ENCODE peak calls at places on chromosomes 2 and 18, in ten cellular contexts. A is tibial nerve, Y is PC-9, C is heart right ventricle, I is aorta, Q is left ventricle myocardium inferior, R is kidney epithelial cell, L is H1, V is ascending aorta, J is GM23338. K is an unnamed sample. For H3K27me3, the result is how much of the 10 kb centered on the place peaks cover.

GRCh38 chr2:84882775-84883550 is 2.1 kb upstream of the TRABD2A start:
- DNase-seq in A (no peak), Y (no peak), C (no peak), I (no peak), Q (no peak), R (no peak), L (no peak), V (no peak), J (no peak), K (no peak)

GRCh38 chr2:12177995-12178760 is 431.7 kb downstream of the LPIN1 start:
- DNase-seq in A (no peak), Y (no peak), C (no peak), I (no peak), Q (no peak), R (no peak), L (no peak), V (no peak), J (no peak), K (no peak)

GRCh38 chr2:127437781-127438726 is 19.8 kb downstream of the PROC start:
- DNase-seq in A (no peak), Y (no peak), C (no peak), I (no peak), Q (no peak), R (no peak), L (peak), V (no peak), J (peak), K (no peak)

GRCh38 chr18:76437011-76437410 is 58.0 kb downstream of the ZNF516 start:
- DNase-seq in A (no peak), Y (no peak), C (peak), I (no peak), Q (peak), R (no peak), L (no peak), V (no peak), J (peak), K (no peak)

GRCh38 chr2:196957881-196958525 is 31.5 kb upstream of the PGAP1 start:
- DNase-seq in A (no peak), Y (no peak), C (no peak), I (no peak), Q (no peak), R (no peak), L (no peak), V (no peak), J (no peak), K (no peak)

GRCh38 chr2:220499281-220499680 is 871.9 kb downstream of the SLC4A3 start:
- DNase-seq in A (no peak), Y (no peak), C (peak), I (no peak), Q (peak), R (peak), L (no peak), V (no peak), J (no peak), K (no peak)

GRCh38 chr18:3177902-3178687 is 41.7 kb downstream of the MYOM1 start:
- DNase-seq in A (peak), Y (no peak), C (peak), I (peak), Q (peak), R (no peak), L (no peak), V (peak), J (no peak), K (peak)

GRCh38 chr2:182831097-182831496 is 35.3 kb downstream of the FRZB start:
- DNase-seq in A (no peak), Y (no peak), C (no peak), I (no peak), Q (no peak), R (no peak), L (no peak), V (no peak), J (no peak), K (no peak)

GRCh38 chr18:52422985-52423601 is 83.1 kb downstream of the DCC start:
- DNase-seq in A (no peak), Y (no peak), C (no peak), I (no peak), Q (no peak), R (no peak), L (no peak), V (no peak), J (peak), K (no peak)

GRCh38 chr2:131104487-131105155 is 515 bp upstream of the PLEKHB2 start:
- DNase-seq in A (peak), Y (peak), C (peak), I (no peak), Q (no peak), R (no peak), L (no peak), V (no peak), J (peak), K (peak)

GRCh38 chr2:96105152-96105915 is 11.0 kb downstream of the ADRA2B start:
- DNase-seq in A (no peak), Y (no peak), C (no peak), I (peak), Q (no peak), R (no peak), L (peak), V (no peak), J (no peak), K (peak)

GRCh38 chr2:8514748-8515389 is 167.0 kb upstream of the ID2 start:
- DNase-seq in A (no peak), Y (no peak), C (no peak), I (no peak), Q (no peak), R (no peak), L (no peak), V (no peak), J (no peak), K (peak)

GRCh38 chr2:96146881-96147592 is 1.8 kb upstream of the DUSP2 start:
- DNase-seq in A (no peak), Y (no peak), C (peak), I (peak), Q (no peak), R (no peak), L (no peak), V (peak), J (no peak), K (peak)

GRCh38 chr2:231047270-231047921 is 9.3 kb upstream of the PSMD1 start:
- DNase-seq in A (no peak), Y (no peak), C (no peak), I (no peak), Q (no peak), R (no peak), L (no peak), V (no peak), J (no peak), K (no peak)

GRCh38 chr2:11569636-11570035 is 35.8 kb downstream of the GREB1 start:
- DNase-seq in A (no peak), Y (no peak), C (no peak), I (peak), Q (no peak), R (no peak), L (no peak), V (no peak), J (no peak), K (peak)

GRCh38 chr2:173755798-173756197 is 209.4 kb downstream of the SP3 start:
- DNase-seq in A (no peak), Y (no peak), C (no peak), I (no peak), Q (no peak), R (no peak), L (no peak), V (no peak), J (no peak), K (no peak)

GRCh38 chr18:79714531-79715240 is 35.1 kb downstream of the CTDP1 start:
- DNase-seq in A (no peak), Y (no peak), C (no peak), I (no peak), Q (no peak), R (no peak), L (no peak), V (no peak), J (no peak), K (peak)

GRCh38 chr2:207676827-207677354 is 34.5 kb upstream of the CCNYL1 start:
- DNase-seq in A (no peak), Y (peak), C (no peak), I (no peak), Q (no peak), R (peak), L (no peak), V (no peak), J (no peak), K (no peak)

GRCh38 chr2:55779459-55780421 is 86.1 kb upstream of the PNPT1 start:
- DNase-seq in A (no peak), Y (peak), C (no peak), I (no peak), Q (no peak), R (peak), L (no peak), V (no peak), J (no peak), K (no peak)

GRCh38 chr2:188511346-188511745 is 219.7 kb downstream of the GULP1 start:
- DNase-seq in A (no peak), Y (no peak), C (no peak), I (no peak), Q (no peak), R (no peak), L (no peak), V (no peak), J (no peak), K (no peak)

DNA sequence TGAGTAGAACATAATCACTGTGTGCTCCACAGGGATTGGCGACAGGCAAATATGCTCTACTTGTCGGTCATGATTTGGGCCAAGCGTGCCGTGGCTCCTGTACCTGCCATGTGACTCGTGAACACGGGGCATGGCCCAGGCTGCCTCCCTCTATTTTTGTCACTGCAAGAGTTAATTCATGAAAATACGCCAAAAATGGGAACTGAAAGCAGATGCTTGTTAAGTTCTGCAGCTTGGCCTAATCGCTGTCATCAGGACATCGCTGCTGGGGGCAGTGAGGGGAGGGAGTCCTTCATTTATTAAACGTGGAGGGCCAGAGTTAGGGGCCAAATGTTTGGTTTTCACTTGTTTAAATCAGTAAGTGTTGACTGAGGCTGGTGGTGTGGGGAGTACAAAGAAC is 177.8 kb downstream of the BCL2 start:
- DNase-seq in A (no peak), Y (no peak), C (no peak), I (no peak), Q (no peak), R (no peak), L (no peak), V (no peak), J (no peak), K (no peak)
- H3K27me3 ChIP-seq in A (under half), Y (under half), C (under half), I (under half), Q (under half), R (under half), L (under half), V (under half), J (under half), K (under half)

DNA sequence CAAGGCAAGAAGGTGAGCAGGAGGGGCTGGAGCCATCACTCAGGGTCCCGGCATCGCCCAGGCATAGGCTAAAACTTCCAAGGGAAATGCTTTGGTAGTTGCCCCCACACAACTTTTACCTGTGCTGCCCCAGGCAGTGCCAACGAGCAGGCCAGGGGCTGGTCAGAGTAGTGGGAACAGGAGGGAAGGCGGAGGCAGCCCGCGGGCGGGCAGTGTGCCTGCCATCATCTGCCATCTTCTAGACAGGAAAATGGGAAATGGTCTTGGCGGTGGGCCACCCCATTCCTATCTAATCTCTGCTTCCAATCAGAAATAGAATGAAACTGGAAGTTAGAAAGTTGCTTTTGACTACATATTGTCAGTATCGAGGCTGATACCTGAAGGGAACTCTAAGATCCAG is 26.0 kb upstream of the LYPD6B start:
- DNase-seq in A (no peak), Y (no peak), C (no peak), I (no peak), Q (no peak), R (no peak), L (no peak), V (no peak), J (no peak), K (no peak)
- H3K27me3 ChIP-seq in A (under half), Y (under half), C (under half), I (under half), Q (under half), R (under half), L (under half), V (under half), J (under half), K (under half)

GRCh38 chr2:242041816-242042215 is 172.3 kb downstream of the RTP5 start:
- DNase-seq in A (no peak), Y (no peak), C (no peak), I (no peak), Q (no peak), R (no peak), L (no peak), V (no peak), J (no peak), K (no peak)
- H3K27me3 ChIP-seq in A (under half), Y (half or more), C (under half), I (under half), Q (half or more), R (under half), L (under half), V (under half), J (half or more), K (under half)

GRCh38 chr2:44989176-44989575 is 20.1 kb downstream of the SIX2 start:
- DNase-seq in A (no peak), Y (peak), C (no peak), I (no peak), Q (no peak), R (no peak), L (no peak), V (no peak), J (no peak), K (no peak)

GRCh38 chr2:44999540-44999939 is 9.7 kb downstream of the SIX2 start:
- DNase-seq in A (no peak), Y (no peak), C (no peak), I (no peak), Q (no peak), R (no peak), L (no peak), V (no peak), J (no peak), K (no peak)

GRCh38 chr2:44997948-44998347 is 11.3 kb downstream of the SIX2 start:
- DNase-seq in A (no peak), Y (no peak), C (no peak), I (no peak), Q (no peak), R (no peak), L (no peak), V (no peak), J (peak), K (no peak)

GRCh38 chr2:44996356-44996755 is 12.9 kb downstream of the SIX2 start:
- DNase-seq in A (no peak), Y (no peak), C (no peak), I (no peak), Q (no peak), R (no peak), L (no peak), V (no peak), J (no peak), K (no peak)

GRCh38 chr2:44994377-44994776 is 14.9 kb downstream of the SIX2 start:
- DNase-seq in A (no peak), Y (no peak), C (no peak), I (no peak), Q (no peak), R (no peak), L (no peak), V (no peak), J (no peak), K (no peak)
- H3K27me3 ChIP-seq in A (half or more), Y (under half), C (under half), I (under half), Q (half or more), R (under half), L (under half), V (under half), J (under half), K (under half)

DNA sequence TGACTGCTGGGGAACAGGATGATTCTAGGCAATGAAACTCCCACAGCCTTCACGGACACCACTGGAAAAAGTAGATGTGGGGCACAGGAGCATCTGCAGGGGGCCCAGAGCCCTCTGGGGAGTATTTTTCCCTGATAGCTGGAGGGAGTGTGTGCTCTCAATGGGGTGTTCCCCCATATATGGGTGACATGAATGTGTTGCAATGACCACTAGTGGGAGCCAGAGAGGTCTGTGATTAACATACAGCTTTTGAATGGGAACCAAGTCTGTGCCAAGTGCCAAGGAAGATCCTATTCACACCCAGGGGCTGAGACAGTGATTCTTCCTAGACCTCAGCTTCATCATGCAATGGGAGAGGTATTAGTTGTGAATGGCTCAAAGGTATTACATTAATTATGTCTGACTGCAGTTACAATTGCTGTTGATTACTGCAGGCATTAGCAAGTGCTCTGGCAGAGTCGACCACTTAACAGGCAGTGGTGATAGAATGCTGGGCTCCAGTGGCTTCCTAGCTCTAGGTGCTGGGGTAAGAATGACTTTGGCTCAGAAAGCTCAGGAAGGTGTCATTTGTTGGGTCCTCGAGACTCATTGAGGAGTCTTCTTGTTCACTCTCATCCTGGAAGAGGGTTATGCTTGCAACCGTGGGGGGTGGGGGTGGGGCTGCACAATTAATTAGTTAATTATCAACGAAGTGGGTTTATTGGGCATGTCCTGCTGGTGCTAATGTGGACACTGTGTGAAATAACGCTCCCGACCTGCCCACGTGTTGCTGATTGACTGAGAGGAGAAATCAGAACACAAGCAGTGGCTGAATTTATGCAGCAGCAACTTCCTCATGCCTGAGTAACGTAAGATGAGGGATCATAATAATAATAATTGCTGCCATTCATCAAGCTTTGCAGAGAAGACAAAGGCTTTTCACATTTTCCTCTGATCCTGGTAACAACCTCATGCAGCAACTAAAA is 194.2 kb downstream of the CLIP4 start:
- DNase-seq in A (no peak), Y (peak), C (peak), I (no peak), Q (no peak), R (peak), L (peak), V (no peak), J (peak), K (no peak)
- H3K27me3 ChIP-seq in A (under half), Y (half or more), C (under half), I (under half), Q (half or more), R (under half), L (under half), V (under half), J (under half), K (under half)

K was measured in lower lobe of right lung.